ENCODE peak calls at places on chromosomes 6 and 20, in seven cellular contexts. S, J, P, T, U, W and M are unnamed samples.

GRCh38 chr6:122530440-122531046 is 58.9 kb upstream of the SERINC1 start:
- DNase-seq in S (no peak), J (peak), P (peak), T (peak), U (peak), W (no peak), M (peak)

GRCh38 chr20:48819089-48819488 is 8.7 kb downstream of the PREX1 start:
- DNase-seq in S (no peak), J (no peak), P (no peak), T (no peak), U (no peak), W (no peak), M (no peak)

GRCh38 chr6:143183735-143184134 is 123.0 kb downstream of the AIG1 start:
- DNase-seq in S (no peak), J (no peak), P (no peak), T (no peak), U (no peak), W (no peak), M (no peak)

GRCh38 chr6:136652656-136653055 is 102.4 kb upstream of the MAP7 start:
- DNase-seq in S (no peak), J (no peak), P (no peak), T (no peak), U (no peak), W (no peak), M (no peak)

GRCh38 chr6:28134015-28134414 is 7.7 kb upstream of the ZKSCAN8 start:
- DNase-seq in S (no peak), J (peak), P (no peak), T (no peak), U (peak), W (no peak), M (no peak)

GRCh38 chr6:5995705-5996686 is 10.7 kb downstream of the NRN1 start:
- DNase-seq in S (peak), J (peak), P (peak), T (no peak), U (peak), W (peak), M (peak)

GRCh38 chr6:113190170-113190569 is 667.0 kb upstream of the MARCKS start:
- DNase-seq in S (no peak), J (no peak), P (no peak), T (no peak), U (no peak), W (no peak), M (no peak)

GRCh38 chr6:151005126-151005525 is 139.6 kb downstream of the MTHFD1L start:
- DNase-seq in S (no peak), J (no peak), P (no peak), T (no peak), U (no peak), W (no peak), M (no peak)

GRCh38 chr20:62837790-62838458 is 21.1 kb downstream of the COL9A3 start:
- DNase-seq in S (peak), J (no peak), P (no peak), T (peak), U (peak), W (no peak), M (no peak)

GRCh38 chr20:3218307-3218988 is 9.2 kb downstream of the ITPA start:
- DNase-seq in S (peak), J (peak), P (peak), T (no peak), U (peak), W (peak), M (peak)

DNA sequence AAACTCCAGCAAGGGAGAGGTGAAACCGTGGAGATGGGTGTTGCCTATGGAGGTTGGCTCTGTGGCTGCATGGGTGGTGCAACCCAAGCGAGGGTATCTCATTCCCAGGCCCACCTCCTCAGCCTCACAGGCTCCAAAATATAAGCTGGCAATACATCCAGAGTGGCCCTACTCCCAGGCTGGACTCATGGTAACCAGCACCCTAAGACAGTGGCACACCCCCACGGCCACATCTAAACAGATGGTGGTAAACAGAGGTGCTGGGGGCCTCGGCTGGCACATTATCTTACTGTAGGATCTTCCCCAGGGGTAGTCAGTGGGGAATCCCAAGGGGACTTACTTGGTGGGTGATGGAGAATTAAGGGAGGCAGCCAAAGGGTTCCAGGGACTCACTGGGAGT is 33.7 kb upstream of the CCND3 start:
- DNase-seq in S (no peak), J (peak), P (no peak), T (no peak), U (no peak), W (no peak), M (no peak)
- TF ChIP-seq CTCF in S (no peak), J (no peak), P (no peak), T (no peak), U (no peak), W (no peak), M (no peak)

DNA sequence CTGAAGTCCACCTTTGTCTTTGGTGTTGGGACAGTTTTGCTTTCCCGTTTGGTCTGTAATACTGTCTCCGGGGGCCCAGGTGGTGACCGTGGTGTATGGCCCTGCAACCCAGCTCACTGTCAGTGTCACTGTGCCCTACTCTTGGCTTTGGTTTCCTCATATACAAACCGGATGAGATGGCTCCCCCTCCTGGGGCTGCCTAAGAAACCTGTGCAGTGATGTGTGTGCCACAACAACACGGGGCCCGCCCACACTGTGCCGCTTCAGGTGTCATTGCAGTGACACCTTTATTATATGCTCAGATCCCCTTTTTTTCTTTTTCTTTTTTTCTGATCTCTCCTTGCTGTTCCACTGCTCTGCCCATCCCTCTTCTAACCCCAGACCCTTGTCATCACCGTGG is 73.9 kb downstream of the RAMACL start:
- DNase-seq in S (no peak), J (no peak), P (no peak), T (peak), U (no peak), W (no peak), M (no peak)
- TF ChIP-seq CTCF in S (no peak), J (peak), P (no peak), T (peak), U (no peak), W (no peak), M (no peak)

GRCh38 chr20:49964964-49965780 is 17.6 kb upstream of the SNAI1 start:
- DNase-seq in S (no peak), J (no peak), P (peak), T (no peak), U (peak), W (no peak), M (peak)
- TF ChIP-seq CTCF in S (peak), J (peak), P (peak), T (peak), U (peak), W (peak), M (peak)

DNA sequence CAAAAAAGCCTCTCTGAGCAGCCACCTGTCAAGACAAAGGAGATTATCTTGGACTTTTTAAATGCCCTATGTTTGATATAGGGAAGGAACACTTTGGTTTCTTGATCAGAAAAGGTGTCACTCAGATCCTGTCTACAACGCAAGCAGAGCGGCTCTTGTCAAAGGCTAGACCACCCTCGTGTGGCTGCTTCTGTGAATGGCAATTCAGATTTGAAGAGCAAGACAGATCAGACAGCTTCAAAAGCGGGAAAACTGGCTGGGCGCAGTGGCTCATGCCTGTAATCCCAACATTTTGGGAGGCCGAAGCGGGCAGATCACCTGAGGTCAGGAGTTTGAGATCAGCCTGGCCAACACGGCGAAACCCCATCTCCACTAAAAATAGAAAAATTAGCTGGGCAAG is 10.1 kb upstream of the NXT1 start:
- DNase-seq in S (peak), J (peak), P (peak), T (no peak), U (no peak), W (peak), M (peak)
- TF ChIP-seq CTCF in S (peak), J (peak), P (peak), T (peak), U (peak), W (peak), M (peak)

GRCh38 chr6:41462980-41463930 is 82.9 kb upstream of the FOXP4 start:
- DNase-seq in S (peak), J (peak), P (peak), T (no peak), U (peak), W (peak), M (peak)
- TF ChIP-seq CTCF in S (peak), J (peak), P (peak), T (peak), U (peak), W (peak), M (peak)

DNA sequence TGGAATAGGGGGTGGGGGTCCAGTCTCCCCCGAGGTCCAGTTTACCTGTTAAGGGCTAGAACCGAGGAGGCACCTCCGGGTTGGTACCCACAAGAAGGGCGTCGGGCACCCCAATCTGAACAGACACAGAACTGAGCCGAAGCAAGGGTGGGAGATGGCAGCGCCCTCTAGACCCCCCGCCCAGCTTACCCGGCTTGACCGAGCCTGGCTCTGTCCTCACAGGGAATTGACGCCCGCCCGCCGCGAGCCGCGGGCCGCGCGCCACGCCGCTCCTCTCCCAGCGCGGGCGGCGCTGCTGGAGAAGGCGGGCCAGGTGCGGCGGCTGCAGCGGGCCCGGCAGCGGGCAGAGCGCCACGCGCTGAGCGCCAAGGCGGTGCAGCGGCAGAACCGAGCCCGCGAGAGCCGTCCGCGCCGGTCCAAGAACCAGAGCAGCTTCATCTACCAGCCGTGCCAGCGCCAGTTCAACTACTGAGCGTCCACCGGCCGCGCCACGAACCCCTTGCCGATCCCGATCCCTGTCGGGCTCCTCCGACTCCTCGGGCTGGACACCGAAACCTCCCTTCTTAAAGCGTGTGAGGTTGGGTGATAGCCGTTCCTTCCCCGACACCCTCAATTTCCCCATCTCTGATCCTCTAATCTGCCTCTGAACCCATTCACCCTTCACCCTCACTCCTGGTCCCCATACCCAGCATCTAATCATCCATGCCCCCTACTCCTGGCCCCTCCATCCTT is 5.9 kb downstream of the TP53INP2 start:
- DNase-seq in S (peak), J (peak), P (peak), T (no peak), U (peak), W (peak), M (peak)
- TF ChIP-seq CTCF in S (peak), J (peak), P (no peak), T (peak), U (no peak), W (no peak), M (peak)

GRCh38 chr20:54153847-54154246 is 19.9 kb downstream of the CYP24A1 start:
- DNase-seq in S (no peak), J (no peak), P (no peak), T (no peak), U (no peak), W (no peak), M (no peak)
- TF ChIP-seq CTCF in S (no peak), J (no peak), P (no peak), T (no peak), U (no peak), W (no peak), M (no peak)